ENCODE peak calls at places on chromosomes 12 and 14, in four cellular contexts. P is suprapubic skin, C is transverse colon, A is GM12891. L is an unnamed sample.

GRCh38 chr12:6458281-6459003 is 6.6 kb downstream of the TAPBPL start:
- DNase-seq in P (no peak), C (no peak), A (no peak), L (no peak)

GRCh38 chr14:54901380-54902142 is 1.1 kb downstream of the GCH1 start:
- DNase-seq in P (no peak), C (peak), A (no peak), L (peak)

GRCh38 chr12:126862500-126862899 is 1404.5 kb upstream of the TMEM132C start:
- DNase-seq in P (no peak), C (no peak), A (no peak), L (no peak)

GRCh38 chr14:70254476-70254961 is 65.8 kb upstream of the SLC8A3 start:
- DNase-seq in P (no peak), C (peak), A (no peak), L (peak)

GRCh38 chr12:65170245-65170881 is 980 bp downstream of the LEMD3 start:
- DNase-seq in P (peak), C (peak), A (peak), L (peak)

GRCh38 chr12:132771126-132771838 is 9.7 kb upstream of the ANKLE2 start:
- DNase-seq in P (no peak), C (peak), A (no peak), L (no peak)

GRCh38 chr14:102819790-102820330 is 42.6 kb downstream of the TRAF3 start:
- DNase-seq in P (no peak), C (no peak), A (no peak), L (no peak)

GRCh38 chr12:3000548-3001275 is 41.5 kb downstream of the TEAD4 start:
- DNase-seq in P (no peak), C (no peak), A (no peak), L (no peak)

GRCh38 chr12:103140217-103140616 is 182.7 kb downstream of the ASCL1 start:
- DNase-seq in P (no peak), C (no peak), A (no peak), L (no peak)

GRCh38 chr14:92493492-92493891 is 20.1 kb upstream of the RIN3 start:
- DNase-seq in P (no peak), C (no peak), A (no peak), L (no peak)

GRCh38 chr14:102196008-102196407 is 56.3 kb downstream of the WDR20 start:
- DNase-seq in P (no peak), C (no peak), A (no peak), L (no peak)

GRCh38 chr12:109715310-109716091 is 1.9 kb downstream of the FAM222A start:
- DNase-seq in P (peak), C (peak), A (no peak), L (peak)

GRCh38 chr12:120259418-120260202 is 5.9 kb downstream of the PXN start:
- DNase-seq in P (no peak), C (no peak), A (no peak), L (peak)

GRCh38 chr14:54629183-54629582 is 62.3 kb downstream of the SAMD4A start:
- DNase-seq in P (no peak), C (no peak), A (no peak), L (no peak)

GRCh38 chr14:31059152-31059924 is 33.2 kb upstream of the STRN3 start:
- DNase-seq in P (no peak), C (peak), A (no peak), L (peak)

GRCh38 chr14:78090820-78091219 is 79.4 kb upstream of the NRXN3 start:
- DNase-seq in P (no peak), C (no peak), A (no peak), L (no peak)

GRCh38 chr12:121804417-121805111 is 755 bp downstream of the SETD1B start:
- DNase-seq in P (peak), C (no peak), A (no peak), L (peak)

GRCh38 chr12:132827763-132828703 is 636 bp downstream of the GOLGA3 start:
- DNase-seq in P (peak), C (peak), A (no peak), L (peak)

GRCh38 chr12:112303799-112304198 is 78.4 kb downstream of the HECTD4 start:
- DNase-seq in P (no peak), C (no peak), A (no peak), L (no peak)
- TF ChIP-seq POLR2A in P (no peak), C (no peak), A (no peak), L (no peak)

DNA sequence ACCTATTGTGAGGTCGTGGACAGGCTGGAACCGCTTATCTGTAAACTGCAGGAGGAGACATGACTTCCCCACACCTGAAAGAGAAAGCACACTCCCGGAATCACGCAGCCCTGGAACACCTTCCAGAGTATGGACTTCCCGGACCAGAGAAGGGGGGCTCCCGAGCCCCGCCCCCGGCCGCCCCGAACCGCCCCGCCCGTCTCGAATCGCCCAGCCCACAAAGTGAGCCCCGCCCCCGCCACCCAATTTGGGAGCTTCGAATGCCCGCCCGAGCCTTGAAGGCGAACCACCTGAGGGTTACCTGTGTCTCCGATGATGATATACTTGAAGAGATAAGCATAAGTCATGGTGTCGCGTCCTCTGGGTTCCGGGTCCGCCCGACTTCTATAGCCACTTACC is 234 bp downstream of the RAB2B start:
- DNase-seq in P (peak), C (peak), A (peak), L (peak)
- TF ChIP-seq POLR2A in P (no peak), C (no peak), A (peak), L (no peak)

GRCh38 chr12:22990501-22990900 is 365.5 kb downstream of the ETNK1 start:
- DNase-seq in P (no peak), C (no peak), A (no peak), L (no peak)
- TF ChIP-seq POLR2A in P (no peak), C (no peak), A (no peak), L (no peak)

GRCh38 chr12:59600174-59600573 is 4.3 kb downstream of the SLC16A7 start:
- DNase-seq in P (no peak), C (no peak), A (no peak), L (no peak)
- TF ChIP-seq POLR2A in P (no peak), C (no peak), A (no peak), L (no peak)

DNA sequence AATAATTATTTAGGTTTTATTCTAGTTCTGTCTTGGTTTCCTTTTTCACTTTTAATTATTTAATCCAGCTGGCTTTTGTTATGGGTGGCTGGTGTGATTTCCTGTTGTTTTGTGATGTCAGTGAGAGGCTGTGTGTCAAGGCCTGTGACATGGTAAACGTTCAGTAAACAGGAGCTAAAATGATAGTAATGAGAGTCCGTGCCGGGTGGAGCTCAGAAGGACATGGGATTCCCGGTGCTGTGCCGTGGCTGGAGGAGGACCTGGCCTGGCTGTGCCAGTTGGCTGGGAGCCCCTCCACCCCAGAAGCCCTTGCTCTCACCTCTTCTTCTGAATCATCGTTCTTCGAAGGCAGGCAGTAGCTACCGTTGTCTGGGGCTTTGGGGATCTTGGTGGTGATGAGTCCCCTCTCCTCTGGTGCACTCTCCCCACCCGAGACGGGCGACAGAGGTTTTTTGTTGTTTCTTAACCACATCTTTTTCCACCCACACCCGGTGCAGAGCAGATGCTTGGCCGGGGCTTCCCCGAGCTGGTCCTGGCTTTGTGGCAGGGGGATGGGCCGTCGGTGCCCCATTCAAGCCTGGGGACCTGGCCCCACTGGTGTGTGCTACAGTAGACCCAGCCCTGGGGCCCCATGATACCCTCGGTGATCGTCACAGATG is 29.1 kb downstream of the SH2B3 start:
- DNase-seq in P (peak), C (peak), A (no peak), L (peak)
- TF ChIP-seq POLR2A in P (no peak), C (peak), A (no peak), L (no peak)

GRCh38 chr12:8698830-8699330 is 1.1 kb downstream of the RIMKLB start:
- DNase-seq in P (no peak), C (no peak), A (no peak), L (no peak)

GRCh38 chr12:8697120-8697475 is 693 bp upstream of the RIMKLB start:
- DNase-seq in P (no peak), C (no peak), A (no peak), L (peak)

GRCh38 chr12:8699714-8700113 is 1.9 kb downstream of the RIMKLB start:
- DNase-seq in P (no peak), C (no peak), A (no peak), L (no peak)

GRCh38 chr12:8697476-8698131 is at the start of gene RIMKLB:
- DNase-seq in P (peak), C (peak), A (peak), L (peak)

GRCh38 chr12:8698132-8698829 is 490 bp downstream of the RIMKLB start:
- DNase-seq in P (peak), C (peak), A (no peak), L (peak)
- TF ChIP-seq POLR2A in P (no peak), C (no peak), A (no peak), L (no peak)

GRCh38 chr14:62885451-62885850 is 159.8 kb downstream of the KCNH5 start:
- DNase-seq in P (no peak), C (no peak), A (no peak), L (no peak)

GRCh38 chr14:62886461-62886860 is 158.8 kb downstream of the KCNH5 start:
- DNase-seq in P (no peak), C (no peak), A (no peak), L (no peak)

DNA sequence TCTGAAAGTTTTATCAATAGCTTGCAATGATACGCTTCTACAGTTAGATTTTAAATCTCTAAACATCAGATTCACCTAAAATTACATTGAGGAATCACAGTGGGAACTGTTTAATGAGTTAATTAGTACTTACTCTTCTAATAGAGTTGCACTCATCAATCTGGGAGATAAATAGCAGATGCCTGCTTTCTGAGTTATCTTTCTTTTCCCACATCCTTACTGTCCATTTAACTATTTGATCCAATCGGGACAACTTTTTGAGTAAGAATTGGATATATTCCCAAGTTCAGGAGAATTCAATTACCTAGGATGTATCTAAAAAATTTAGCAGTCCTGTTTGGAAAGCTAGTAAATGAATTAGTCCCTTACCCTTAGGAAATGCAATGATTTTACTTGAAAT is 162.3 kb downstream of the KCNH5 start:
- DNase-seq in P (no peak), C (no peak), A (no peak), L (no peak)
- TF ChIP-seq POLR2A in P (no peak), C (no peak), A (no peak), L (no peak)

GRCh38 chr12:52461693-52462092 is 9.7 kb upstream of the KRT6B start:
- DNase-seq in P (no peak), C (peak), A (no peak), L (no peak)

GRCh38 chr12:52469853-52470252 is 3.8 kb downstream of the KRT6C start:
- DNase-seq in P (no peak), C (no peak), A (no peak), L (no peak)

DNA sequence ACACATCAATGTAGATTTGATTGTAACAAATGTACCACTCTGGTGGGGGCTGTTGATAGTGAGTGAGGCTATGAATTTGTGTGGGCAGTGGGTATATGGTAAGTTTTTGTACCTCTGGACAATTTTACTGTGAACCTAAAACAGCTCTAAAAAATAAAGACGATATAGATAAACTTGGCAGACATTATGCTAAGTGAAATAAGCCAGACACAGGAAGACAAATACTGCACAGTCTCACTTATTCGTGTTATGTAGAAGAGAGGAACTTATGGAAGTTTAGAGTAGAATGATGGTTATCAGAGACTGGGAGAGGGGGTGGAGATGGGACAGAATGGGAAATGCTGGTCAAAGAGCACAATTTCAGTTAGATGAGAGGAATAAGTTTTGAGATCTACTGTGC is 8.7 kb downstream of the KRT6C start:
- DNase-seq in P (no peak), C (no peak), A (no peak), L (no peak)
- TF ChIP-seq POLR2A in P (no peak), C (no peak), A (no peak), L (no peak)

GRCh38 chr12:79944565-79944964 is 9.7 kb upstream of the PPP1R12A start:
- DNase-seq in P (no peak), C (no peak), A (no peak), L (no peak)

GRCh38 chr12:79945455-79945854 is 10.6 kb upstream of the PPP1R12A start:
- DNase-seq in P (no peak), C (no peak), A (no peak), L (no peak)

GRCh38 chr12:79954037-79954436 is 19.1 kb upstream of the PPP1R12A start:
- DNase-seq in P (no peak), C (no peak), A (no peak), L (no peak)

DNA sequence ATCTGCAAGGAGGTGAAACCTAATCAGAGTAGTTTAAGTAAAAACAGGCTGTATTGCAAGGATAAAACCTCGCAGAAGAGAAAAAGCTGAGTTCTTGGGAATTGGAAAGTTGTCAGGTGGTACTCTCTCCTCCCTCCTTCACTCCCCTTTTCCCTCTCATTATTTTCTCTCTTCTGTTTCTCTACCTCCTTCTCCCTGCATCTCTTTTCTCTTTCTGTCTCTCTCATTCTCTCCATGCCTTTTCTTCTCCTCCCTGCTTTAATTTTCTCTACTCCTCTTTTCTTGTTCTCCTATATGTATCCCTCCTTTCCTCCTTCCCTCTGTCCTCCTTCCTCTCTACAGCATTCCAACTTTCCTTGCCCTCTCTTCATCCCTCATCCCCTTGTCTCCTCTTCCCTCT is 14.2 kb upstream of the PPP1R12A start:
- DNase-seq in P (no peak), C (no peak), A (no peak), L (no peak)
- TF ChIP-seq POLR2A in P (no peak), C (no peak), A (no peak), L (no peak)

L was measured in adrenal gland.